ENCODE peak calls at places on chromosomes 2 and 18, in nine cellular contexts. One of them, this sample, is unnamed.

GRCh38 chr2:57330447-57330846 is 716.2 kb upstream of the VRK2 start:
- ATAC-seq in CD8-positive, alpha-beta T cell: no peak
- ATAC-seq in heart left ventricle: no peak
- ATAC-seq in lower lobe of right lung: no peak
- ATAC-seq in upper lobe of left lung: no peak
- ATAC-seq in activated CD8-positive, alpha-beta memory T cell treated with anti-CD3 and anti-CD28 coated beads, Interleukin-2, amount 10 ng/mL, durations not matched to agents 7 days and 5 days: no peak
- ATAC-seq in sciatic nerve: no peak
- ATAC-seq in activated naive CD8-positive, alpha-beta T cell treated with anti-CD3 and anti-CD28 coated beads, Interleukin-2, amount 10 ng/mL, durations not matched to agents 7 days and 5 days: no peak
- ATAC-seq in left cardiac atrium: no peak
- ATAC-seq in this sample: no peak

GRCh38 chr18:34222025-34222395 is 2.7 kb downstream of the NOL4 start:
- ATAC-seq in activated naive CD8-positive, alpha-beta T cell treated with anti-CD3 and anti-CD28 coated beads, Interleukin-2, amount 10 ng/mL, durations not matched to agents 7 days and 5 days: no peak
- ATAC-seq in sciatic nerve: peak
- ATAC-seq in lower lobe of right lung: no peak
- ATAC-seq in heart left ventricle: no peak
- ATAC-seq in activated CD8-positive, alpha-beta memory T cell treated with anti-CD3 and anti-CD28 coated beads, Interleukin-2, amount 10 ng/mL, durations not matched to agents 7 days and 5 days: no peak
- ATAC-seq in upper lobe of left lung: no peak
- ATAC-seq in left cardiac atrium: no peak
- ATAC-seq in CD8-positive, alpha-beta T cell: no peak
- ATAC-seq in this sample: no peak

GRCh38 chr18:12906773-12907172 is 22.7 kb upstream of the PTPN2 start:
- ATAC-seq in activated naive CD8-positive, alpha-beta T cell treated with anti-CD3 and anti-CD28 coated beads, Interleukin-2, amount 10 ng/mL, durations not matched to agents 7 days and 5 days: no peak
- ATAC-seq in CD8-positive, alpha-beta T cell: no peak
- ATAC-seq in activated CD8-positive, alpha-beta memory T cell treated with anti-CD3 and anti-CD28 coated beads, Interleukin-2, amount 10 ng/mL, durations not matched to agents 7 days and 5 days: no peak
- ATAC-seq in upper lobe of left lung: no peak
- ATAC-seq in heart left ventricle: peak
- ATAC-seq in sciatic nerve: peak
- ATAC-seq in lower lobe of right lung: no peak
- ATAC-seq in left cardiac atrium: no peak
- ATAC-seq in this sample: no peak

GRCh38 chr2:206445948-206446347 is 2.6 kb downstream of the ADAM23 start:
- ATAC-seq in left cardiac atrium: no peak
- ATAC-seq in CD8-positive, alpha-beta T cell: no peak
- ATAC-seq in upper lobe of left lung: no peak
- ATAC-seq in activated naive CD8-positive, alpha-beta T cell treated with anti-CD3 and anti-CD28 coated beads, Interleukin-2, amount 10 ng/mL, durations not matched to agents 7 days and 5 days: no peak
- ATAC-seq in lower lobe of right lung: no peak
- ATAC-seq in activated CD8-positive, alpha-beta memory T cell treated with anti-CD3 and anti-CD28 coated beads, Interleukin-2, amount 10 ng/mL, durations not matched to agents 7 days and 5 days: no peak
- ATAC-seq in sciatic nerve: no peak
- ATAC-seq in heart left ventricle: no peak
- ATAC-seq in this sample: no peak

GRCh38 chr18:77765468-77765867 is 515.8 kb downstream of the GALR1 start:
- ATAC-seq in CD8-positive, alpha-beta T cell: no peak
- ATAC-seq in upper lobe of left lung: peak
- ATAC-seq in activated naive CD8-positive, alpha-beta T cell treated with anti-CD3 and anti-CD28 coated beads, Interleukin-2, amount 10 ng/mL, durations not matched to agents 7 days and 5 days: no peak
- ATAC-seq in heart left ventricle: peak
- ATAC-seq in left cardiac atrium: no peak
- ATAC-seq in lower lobe of right lung: no peak
- ATAC-seq in sciatic nerve: peak
- ATAC-seq in activated CD8-positive, alpha-beta memory T cell treated with anti-CD3 and anti-CD28 coated beads, Interleukin-2, amount 10 ng/mL, durations not matched to agents 7 days and 5 days: no peak
- ATAC-seq in this sample: no peak

GRCh38 chr2:43136862-43137261 is 89.5 kb downstream of the ZFP36L2 start:
- ATAC-seq in heart left ventricle: no peak
- ATAC-seq in activated CD8-positive, alpha-beta memory T cell treated with anti-CD3 and anti-CD28 coated beads, Interleukin-2, amount 10 ng/mL, durations not matched to agents 7 days and 5 days: peak
- ATAC-seq in activated naive CD8-positive, alpha-beta T cell treated with anti-CD3 and anti-CD28 coated beads, Interleukin-2, amount 10 ng/mL, durations not matched to agents 7 days and 5 days: peak
- ATAC-seq in lower lobe of right lung: peak
- ATAC-seq in sciatic nerve: no peak
- ATAC-seq in upper lobe of left lung: no peak
- ATAC-seq in left cardiac atrium: peak
- ATAC-seq in CD8-positive, alpha-beta T cell: peak
- ATAC-seq in this sample: no peak

GRCh38 chr2:221477697-221478096 is 94.4 kb downstream of the EPHA4 start:
- ATAC-seq in CD8-positive, alpha-beta T cell: no peak
- ATAC-seq in heart left ventricle: no peak
- ATAC-seq in sciatic nerve: no peak
- ATAC-seq in left cardiac atrium: no peak
- ATAC-seq in activated naive CD8-positive, alpha-beta T cell treated with anti-CD3 and anti-CD28 coated beads, Interleukin-2, amount 10 ng/mL, durations not matched to agents 7 days and 5 days: no peak
- ATAC-seq in lower lobe of right lung: no peak
- ATAC-seq in activated CD8-positive, alpha-beta memory T cell treated with anti-CD3 and anti-CD28 coated beads, Interleukin-2, amount 10 ng/mL, durations not matched to agents 7 days and 5 days: no peak
- ATAC-seq in upper lobe of left lung: no peak
- ATAC-seq in this sample: no peak

GRCh38 chr2:240604291-240604938 is 17.9 kb downstream of the CAPN10 start:
- ATAC-seq in lower lobe of right lung: peak
- ATAC-seq in activated CD8-positive, alpha-beta memory T cell treated with anti-CD3 and anti-CD28 coated beads, Interleukin-2, amount 10 ng/mL, durations not matched to agents 7 days and 5 days: peak
- ATAC-seq in CD8-positive, alpha-beta T cell: no peak
- ATAC-seq in activated naive CD8-positive, alpha-beta T cell treated with anti-CD3 and anti-CD28 coated beads, Interleukin-2, amount 10 ng/mL, durations not matched to agents 7 days and 5 days: no peak
- ATAC-seq in left cardiac atrium: peak
- ATAC-seq in sciatic nerve: peak
- ATAC-seq in upper lobe of left lung: peak
- ATAC-seq in heart left ventricle: peak
- ATAC-seq in this sample: peak

GRCh38 chr18:62847081-62847480 is 131.7 kb downstream of the PHLPP1 start:
- ATAC-seq in upper lobe of left lung: no peak
- ATAC-seq in activated CD8-positive, alpha-beta memory T cell treated with anti-CD3 and anti-CD28 coated beads, Interleukin-2, amount 10 ng/mL, durations not matched to agents 7 days and 5 days: no peak
- ATAC-seq in lower lobe of right lung: no peak
- ATAC-seq in heart left ventricle: no peak
- ATAC-seq in activated naive CD8-positive, alpha-beta T cell treated with anti-CD3 and anti-CD28 coated beads, Interleukin-2, amount 10 ng/mL, durations not matched to agents 7 days and 5 days: no peak
- ATAC-seq in CD8-positive, alpha-beta T cell: no peak
- ATAC-seq in left cardiac atrium: no peak
- ATAC-seq in sciatic nerve: no peak
- ATAC-seq in this sample: no peak

GRCh38 chr2:207188601-207189000 is 22.9 kb upstream of the KLF7 start:
- ATAC-seq in CD8-positive, alpha-beta T cell: no peak
- ATAC-seq in activated naive CD8-positive, alpha-beta T cell treated with anti-CD3 and anti-CD28 coated beads, Interleukin-2, amount 10 ng/mL, durations not matched to agents 7 days and 5 days: no peak
- ATAC-seq in upper lobe of left lung: no peak
- ATAC-seq in sciatic nerve: peak
- ATAC-seq in lower lobe of right lung: no peak
- ATAC-seq in left cardiac atrium: no peak
- ATAC-seq in heart left ventricle: no peak
- ATAC-seq in activated CD8-positive, alpha-beta memory T cell treated with anti-CD3 and anti-CD28 coated beads, Interleukin-2, amount 10 ng/mL, durations not matched to agents 7 days and 5 days: no peak
- ATAC-seq in this sample: no peak